ENCODE peak calls at places on chromosomes 7 and 10, in seven cellular contexts. One of them, this sample, is unnamed.

GRCh38 chr10:31319602-31320178 is 674 bp downstream of the ZEB1 start:
- DNase-seq in breast epithelium: no peak
- DNase-seq in HCT116: no peak
- DNase-seq in heart left ventricle: peak
- DNase-seq in uterus: no peak
- DNase-seq in A549: no peak
- DNase-seq in tibial nerve: no peak
- DNase-seq in this sample: peak

GRCh38 chr10:96512997-96513685 is 585 bp downstream of the TLL2 start:
- DNase-seq in breast epithelium: no peak
- DNase-seq in HCT116: no peak
- DNase-seq in heart left ventricle: no peak
- DNase-seq in uterus: no peak
- DNase-seq in A549: no peak
- DNase-seq in tibial nerve: no peak
- DNase-seq in this sample: no peak

GRCh38 chr10:132036153-132036886 is 29.4 kb upstream of the JAKMIP3 start:
- DNase-seq in breast epithelium: no peak
- DNase-seq in HCT116: no peak
- DNase-seq in heart left ventricle: no peak
- DNase-seq in uterus: no peak
- DNase-seq in A549: peak
- DNase-seq in tibial nerve: no peak
- DNase-seq in this sample: no peak

GRCh38 chr10:122292376-122292775 is 21.3 kb downstream of the BTBD16 start:
- DNase-seq in breast epithelium: no peak
- DNase-seq in HCT116: no peak
- DNase-seq in heart left ventricle: no peak
- DNase-seq in uterus: no peak
- DNase-seq in A549: no peak
- DNase-seq in tibial nerve: no peak
- DNase-seq in this sample: no peak

GRCh38 chr7:81769891-81770818 is at the start of gene HGF:
- DNase-seq in breast epithelium: peak
- DNase-seq in HCT116: no peak
- DNase-seq in heart left ventricle: peak
- DNase-seq in uterus: peak
- DNase-seq in A549: no peak
- DNase-seq in tibial nerve: peak
- DNase-seq in this sample: no peak

GRCh38 chr7:51144178-51144577 is 172.4 kb downstream of the COBL start:
- DNase-seq in breast epithelium: no peak
- DNase-seq in HCT116: no peak
- DNase-seq in heart left ventricle: no peak
- DNase-seq in uterus: no peak
- DNase-seq in A549: no peak
- DNase-seq in tibial nerve: no peak
- DNase-seq in this sample: no peak

GRCh38 chr7:72183835-72184234 is 228.3 kb downstream of the CALN1 start:
- DNase-seq in breast epithelium: no peak
- DNase-seq in HCT116: peak
- DNase-seq in heart left ventricle: no peak
- DNase-seq in uterus: no peak
- DNase-seq in A549: peak
- DNase-seq in tibial nerve: no peak
- DNase-seq in this sample: peak

GRCh38 chr7:149708026-149708425 is 65.4 kb downstream of the ZNF467 start:
- DNase-seq in breast epithelium: no peak
- DNase-seq in HCT116: no peak
- DNase-seq in heart left ventricle: no peak
- DNase-seq in uterus: no peak
- DNase-seq in A549: no peak
- DNase-seq in tibial nerve: no peak
- DNase-seq in this sample: no peak

GRCh38 chr7:138245682-138246081 is 169.4 kb downstream of the AKR1D1 start:
- DNase-seq in breast epithelium: no peak
- DNase-seq in HCT116: no peak
- DNase-seq in heart left ventricle: no peak
- DNase-seq in uterus: no peak
- DNase-seq in A549: no peak
- DNase-seq in tibial nerve: no peak
- DNase-seq in this sample: no peak

GRCh38 chr7:105309235-105310156 is 79.2 kb downstream of the SRPK2 start:
- DNase-seq in breast epithelium: no peak
- DNase-seq in HCT116: no peak
- DNase-seq in heart left ventricle: no peak
- DNase-seq in uterus: no peak
- DNase-seq in A549: no peak
- DNase-seq in tibial nerve: no peak
- DNase-seq in this sample: no peak

GRCh38 chr7:133478591-133479135 is 225.8 kb downstream of the EXOC4 start:
- DNase-seq in breast epithelium: no peak
- DNase-seq in HCT116: no peak
- DNase-seq in heart left ventricle: no peak
- DNase-seq in uterus: no peak
- DNase-seq in A549: no peak
- DNase-seq in tibial nerve: no peak
- DNase-seq in this sample: no peak

GRCh38 chr7:133958822-133959221 is 168.3 kb upstream of the LRGUK start:
- DNase-seq in breast epithelium: no peak
- DNase-seq in HCT116: no peak
- DNase-seq in heart left ventricle: no peak
- DNase-seq in uterus: no peak
- DNase-seq in A549: no peak
- DNase-seq in tibial nerve: no peak
- DNase-seq in this sample: no peak

GRCh38 chr10:99658622-99659030 is 683 bp upstream of the ENTPD7 start:
- DNase-seq in breast epithelium: no peak
- DNase-seq in HCT116: peak
- DNase-seq in heart left ventricle: peak
- DNase-seq in uterus: peak
- DNase-seq in A549: peak
- DNase-seq in tibial nerve: no peak
- DNase-seq in this sample: peak

GRCh38 chr7:27723086-27723485 is 16.9 kb upstream of the TAX1BP1 start:
- DNase-seq in breast epithelium: no peak
- DNase-seq in HCT116: no peak
- DNase-seq in heart left ventricle: no peak
- DNase-seq in uterus: no peak
- DNase-seq in A549: peak
- DNase-seq in tibial nerve: no peak
- DNase-seq in this sample: peak

GRCh38 chr10:28181478-28182096 is 121.3 kb downstream of the MPP7 start:
- DNase-seq in breast epithelium: no peak
- DNase-seq in HCT116: no peak
- DNase-seq in heart left ventricle: no peak
- DNase-seq in uterus: no peak
- DNase-seq in A549: no peak
- DNase-seq in tibial nerve: no peak
- DNase-seq in this sample: no peak

GRCh38 chr7:148474421-148474820 is 116.1 kb upstream of the C7orf33 start:
- DNase-seq in breast epithelium: no peak
- DNase-seq in HCT116: no peak
- DNase-seq in heart left ventricle: no peak
- DNase-seq in uterus: no peak
- DNase-seq in A549: no peak
- DNase-seq in tibial nerve: no peak
- DNase-seq in this sample: no peak

GRCh38 chr7:108367314-108367713 is 88.9 kb downstream of the NRCAM start:
- DNase-seq in breast epithelium: no peak
- DNase-seq in HCT116: no peak
- DNase-seq in heart left ventricle: no peak
- DNase-seq in uterus: no peak
- DNase-seq in A549: no peak
- DNase-seq in tibial nerve: no peak
- DNase-seq in this sample: no peak

GRCh38 chr7:105792488-105793370 is 83.7 kb downstream of the ATXN7L1 start:
- DNase-seq in breast epithelium: no peak
- DNase-seq in HCT116: no peak
- DNase-seq in heart left ventricle: no peak
- DNase-seq in uterus: no peak
- DNase-seq in A549: no peak
- DNase-seq in tibial nerve: no peak
- DNase-seq in this sample: no peak

DNA sequence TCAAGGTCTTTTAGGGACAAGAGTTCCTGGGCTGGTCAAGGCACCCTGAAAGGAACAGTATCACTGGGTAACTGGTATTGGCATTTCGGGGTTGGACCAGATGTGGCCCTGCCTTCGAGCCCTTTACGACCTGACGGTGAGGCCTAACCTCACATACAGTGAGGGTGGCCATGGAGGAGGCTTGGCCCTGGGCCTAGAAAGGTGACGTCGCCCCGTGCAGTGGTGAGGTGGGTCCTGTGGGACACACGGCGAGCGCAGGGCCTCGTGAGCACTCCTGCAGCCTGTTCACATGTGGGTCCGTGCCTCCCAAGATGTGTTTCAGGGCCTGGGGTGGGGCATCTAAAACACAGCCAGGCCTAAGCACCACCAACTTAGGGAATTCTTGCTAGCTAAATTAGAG is 36.1 kb downstream of the CRHR2 start:
- DNase-seq in breast epithelium: no peak
- DNase-seq in HCT116: no peak
- DNase-seq in heart left ventricle: no peak
- DNase-seq in uterus: no peak
- DNase-seq in A549: no peak
- DNase-seq in tibial nerve: no peak
- DNase-seq in this sample: no peak
- TF ChIP-seq POLR2A in breast epithelium: no peak
- TF ChIP-seq POLR2A in HCT116: no peak
- TF ChIP-seq POLR2A in heart left ventricle: no peak
- TF ChIP-seq POLR2A in uterus: no peak
- TF ChIP-seq POLR2A in A549: no peak
- TF ChIP-seq POLR2A in tibial nerve: no peak
- TF ChIP-seq POLR2A in this sample: no peak

GRCh38 chr10:125820705-125821104 is 2.4 kb downstream of the UROS start:
- DNase-seq in breast epithelium: no peak
- DNase-seq in HCT116: no peak
- DNase-seq in heart left ventricle: no peak
- DNase-seq in uterus: no peak
- DNase-seq in A549: no peak
- DNase-seq in tibial nerve: no peak
- DNase-seq in this sample: peak

GRCh38 chr10:125824736-125825135 is 1.4 kb downstream of the BCCIP start:
- DNase-seq in breast epithelium: no peak
- DNase-seq in HCT116: no peak
- DNase-seq in heart left ventricle: no peak
- DNase-seq in uterus: no peak
- DNase-seq in A549: peak
- DNase-seq in tibial nerve: no peak
- DNase-seq in this sample: no peak

GRCh38 chr10:125823663-125824251 is 411 bp downstream of the BCCIP start:
- DNase-seq in breast epithelium: no peak
- DNase-seq in HCT116: no peak
- DNase-seq in heart left ventricle: no peak
- DNase-seq in uterus: no peak
- DNase-seq in A549: no peak
- DNase-seq in tibial nerve: no peak
- DNase-seq in this sample: peak

GRCh38 chr10:125827133-125827532 is 3.8 kb downstream of the BCCIP start:
- DNase-seq in breast epithelium: no peak
- DNase-seq in HCT116: no peak
- DNase-seq in heart left ventricle: no peak
- DNase-seq in uterus: no peak
- DNase-seq in A549: no peak
- DNase-seq in tibial nerve: no peak
- DNase-seq in this sample: no peak

GRCh38 chr10:125822878-125823662 is at the start of the genes BCCIP and UROS:
- DNase-seq in breast epithelium: peak
- DNase-seq in HCT116: peak
- DNase-seq in heart left ventricle: peak
- DNase-seq in uterus: peak
- DNase-seq in A549: peak
- DNase-seq in tibial nerve: peak
- DNase-seq in this sample: peak
- TF ChIP-seq POLR2A in breast epithelium: peak
- TF ChIP-seq POLR2A in HCT116: peak
- TF ChIP-seq POLR2A in heart left ventricle: no peak
- TF ChIP-seq POLR2A in uterus: peak
- TF ChIP-seq POLR2A in A549: peak
- TF ChIP-seq POLR2A in tibial nerve: peak
- TF ChIP-seq POLR2A in this sample: peak

GRCh38 chr10:73731588-73732375 is 12.4 kb upstream of the SEC24C start:
- DNase-seq in breast epithelium: no peak
- DNase-seq in HCT116: no peak
- DNase-seq in heart left ventricle: no peak
- DNase-seq in uterus: no peak
- DNase-seq in A549: no peak
- DNase-seq in tibial nerve: no peak
- DNase-seq in this sample: no peak

GRCh38 chr10:73734028-73734720 is 10.0 kb upstream of the SEC24C start:
- DNase-seq in breast epithelium: no peak
- DNase-seq in HCT116: no peak
- DNase-seq in heart left ventricle: no peak
- DNase-seq in uterus: no peak
- DNase-seq in A549: no peak
- DNase-seq in tibial nerve: no peak
- DNase-seq in this sample: no peak

GRCh38 chr10:73732931-73733623 is 11.1 kb upstream of the SEC24C start:
- DNase-seq in breast epithelium: no peak
- DNase-seq in HCT116: no peak
- DNase-seq in heart left ventricle: no peak
- DNase-seq in uterus: no peak
- DNase-seq in A549: no peak
- DNase-seq in tibial nerve: no peak
- DNase-seq in this sample: no peak

GRCh38 chr10:73732426-73732825 is 11.7 kb upstream of the SEC24C start:
- DNase-seq in breast epithelium: no peak
- DNase-seq in HCT116: no peak
- DNase-seq in heart left ventricle: no peak
- DNase-seq in uterus: no peak
- DNase-seq in A549: peak
- DNase-seq in tibial nerve: no peak
- DNase-seq in this sample: no peak

GRCh38 chr10:73730153-73730906 is 13.8 kb upstream of the SEC24C start:
- DNase-seq in breast epithelium: peak
- DNase-seq in HCT116: peak
- DNase-seq in heart left ventricle: peak
- DNase-seq in uterus: peak
- DNase-seq in A549: peak
- DNase-seq in tibial nerve: peak
- DNase-seq in this sample: peak
- TF ChIP-seq POLR2A in breast epithelium: peak
- TF ChIP-seq POLR2A in HCT116: peak
- TF ChIP-seq POLR2A in heart left ventricle: no peak
- TF ChIP-seq POLR2A in uterus: peak
- TF ChIP-seq POLR2A in A549: peak
- TF ChIP-seq POLR2A in tibial nerve: peak
- TF ChIP-seq POLR2A in this sample: peak

DNA sequence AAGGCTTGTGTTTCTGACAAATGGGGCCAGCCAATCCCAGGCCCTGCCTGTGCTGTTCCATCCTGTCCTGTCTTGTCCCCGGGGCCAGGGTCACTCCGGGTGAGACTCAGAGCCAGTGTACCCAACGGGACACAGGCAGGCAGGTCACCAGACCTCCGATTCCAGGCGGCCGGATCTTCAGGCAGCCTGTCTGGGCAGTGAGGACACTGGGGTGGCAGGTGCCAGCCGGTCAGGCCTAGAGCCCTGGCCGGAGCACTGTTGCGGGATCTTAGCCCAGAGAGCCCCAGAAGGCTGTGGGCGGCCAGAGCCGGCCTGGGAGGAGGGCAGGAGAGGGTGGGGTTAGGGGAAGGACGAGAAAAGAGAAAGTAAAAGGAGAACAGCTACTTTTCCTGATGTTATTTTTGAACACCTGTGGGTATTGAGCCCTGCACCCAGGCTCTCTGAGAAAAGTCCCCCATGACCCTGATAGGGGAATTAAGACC is 134.3 kb upstream of the TNRC18 start:
- DNase-seq in breast epithelium: peak
- DNase-seq in HCT116: no peak
- DNase-seq in heart left ventricle: peak
- DNase-seq in uterus: peak
- DNase-seq in A549: no peak
- DNase-seq in tibial nerve: peak
- DNase-seq in this sample: peak
- TF ChIP-seq POLR2A in breast epithelium: no peak
- TF ChIP-seq POLR2A in HCT116: no peak
- TF ChIP-seq POLR2A in heart left ventricle: no peak
- TF ChIP-seq POLR2A in uterus: no peak
- TF ChIP-seq POLR2A in A549: no peak
- TF ChIP-seq POLR2A in tibial nerve: peak
- TF ChIP-seq POLR2A in this sample: peak

This sample was measured in erythroblast.